ENCODE peak calls at places on chromosomes 1 and 21, in seven cellular contexts. C, U, V, O, Q, I and E are unnamed samples.

GRCh38 chr1:36924282-36924791 is 110.0 kb downstream of the GRIK3 start:
- DNase-seq in C (no peak), U (no peak), V (peak; percentile 49), O (no peak), Q (peak; percentile 18), I (peak; percentile 43), E (no peak)

GRCh38 chr1:223846668-223847007 is 891 bp upstream of the TP53BP2 start:
- DNase-seq in C (no peak), U (peak; percentile 28), V (no peak), O (no peak), Q (no peak), I (no peak), E (no peak)

GRCh38 chr1:211469938-211470529 is 21.9 kb downstream of the RD3 start:
- DNase-seq in C (peak; percentile 91), U (peak; percentile 88), V (peak; percentile 93), O (no peak), Q (peak; percentile 64), I (peak; percentile 81), E (no peak)

GRCh38 chr1:241411776-241412338 is 54.9 kb upstream of the RGS7 start:
- DNase-seq in C (no peak), U (no peak), V (no peak), O (no peak), Q (no peak), I (no peak), E (no peak)

GRCh38 chr1:67753776-67754525 is 69.0 kb downstream of the GADD45A start:
- DNase-seq in C (no peak), U (no peak), V (no peak), O (no peak), Q (no peak), I (no peak), E (peak; percentile 62)

GRCh38 chr1:155794605-155795265 is 62.3 kb downstream of the GON4L start:
- DNase-seq in C (no peak), U (no peak), V (no peak), O (no peak), Q (peak; percentile 76), I (no peak), E (no peak)

GRCh38 chr1:98677288-98677687 is 15.8 kb downstream of the SNX7 start:
- DNase-seq in C (no peak), U (no peak), V (peak; percentile 38), O (no peak), Q (peak; percentile 85), I (no peak), E (peak; percentile 65)

GRCh38 chr1:40383488-40384412 is 10.2 kb downstream of the SMAP2 start:
- DNase-seq in C (no peak), U (no peak), V (peak; percentile 54), O (no peak), Q (peak; percentile 93), I (no peak), E (no peak)

GRCh38 chr1:226798427-226799411 is 59.6 kb upstream of the ITPKB start:
- DNase-seq in C (no peak), U (peak; percentile 39), V (peak; percentile 34), O (no peak), Q (no peak), I (no peak), E (no peak)

GRCh38 chr1:29736582-29737188 is 500.4 kb downstream of the PTPRU start:
- DNase-seq in C (no peak), U (no peak), V (no peak), O (no peak), Q (peak; percentile 60), I (no peak), E (no peak)

GRCh38 chr1:2855206-2856075 is 53.9 kb upstream of the TTC34 start:
- DNase-seq in C (peak; percentile 34), U (no peak), V (no peak), O (no peak), Q (no peak), I (no peak), E (no peak)

GRCh38 chr1:183461350-183461749 is 10.9 kb upstream of the SMG7 start:
- DNase-seq in C (no peak), U (peak; percentile 13), V (no peak), O (no peak), Q (no peak), I (peak; percentile 30), E (no peak)

GRCh38 chr1:64834734-64835133 is 89.9 kb downstream of the RAVER2 start:
- DNase-seq in C (no peak), U (no peak), V (no peak), O (no peak), Q (peak; percentile 79), I (no peak), E (no peak)

GRCh38 chr1:240831191-240831631 is 219.3 kb upstream of the GREM2 start:
- DNase-seq in C (no peak), U (no peak), V (no peak), O (no peak), Q (peak; percentile 53), I (no peak), E (no peak)

GRCh38 chr1:60118119-60118518 is 44.5 kb upstream of the C1orf87 start:
- DNase-seq in C (no peak), U (no peak), V (no peak), O (no peak), Q (no peak), I (no peak), E (no peak)

GRCh38 chr21:15063081-15063820 is 1.5 kb downstream of the NRIP1 start:
- DNase-seq in C (peak; percentile 42), U (no peak), V (no peak), O (no peak), Q (peak; percentile 18), I (no peak), E (no peak)

GRCh38 chr21:34797926-34798595 is 129.3 kb downstream of the CLIC6 start:
- DNase-seq in C (no peak), U (no peak), V (no peak), O (no peak), Q (no peak), I (no peak), E (no peak)

GRCh38 chr1:206698990-206699586 is 14.4 kb downstream of the MAPKAPK2 start:
- DNase-seq in C (no peak), U (no peak), V (no peak), O (no peak), Q (no peak), I (no peak), E (peak; percentile 5)

GRCh38 chr1:18077657-18078215 is 29.9 kb upstream of the IGSF21 start:
- DNase-seq in C (no peak), U (no peak), V (no peak), O (no peak), Q (no peak), I (no peak), E (no peak)

GRCh38 chr1:47416319-47417128 is 439 bp downstream of the FOXE3 start:
- DNase-seq in C (no peak), U (no peak), V (no peak), O (no peak), Q (no peak), I (no peak), E (no peak)

GRCh38 chr1:3319874-3320245 is 134.6 kb upstream of the ARHGEF16 start:
- DNase-seq in C (no peak), U (peak; percentile 72), V (peak; percentile 75), O (no peak), Q (peak; percentile 49), I (peak; percentile 66), E (no peak)

GRCh38 chr1:117058810-117059209 is 1.3 kb upstream of the TTF2 start:
- DNase-seq in C (no peak), U (no peak), V (no peak), O (no peak), Q (no peak), I (no peak), E (no peak)
- H3K27ac ChIP-seq in C (peak overlapping the region; percentile 37), U (peak overlapping the region; percentile 93), V (peak overlapping the region; percentile 88), O (no peak overlapping the region), Q (no peak overlapping the region), I (no peak overlapping the region), E (peak overlapping the region; percentile 75)

GRCh38 chr1:5974631-5975030 is 17.6 kb downstream of the NPHP4 start:
- DNase-seq in C (no peak), U (no peak), V (no peak), O (peak; percentile 30), Q (no peak), I (no peak), E (no peak)

GRCh38 chr1:5973771-5974170 is 18.5 kb downstream of the NPHP4 start:
- DNase-seq in C (no peak), U (no peak), V (no peak), O (peak; percentile 81), Q (no peak), I (no peak), E (no peak)

GRCh38 chr1:5976726-5977493 is 15.3 kb downstream of the NPHP4 start:
- DNase-seq in C (no peak), U (no peak), V (no peak), O (peak; percentile 35), Q (no peak), I (no peak), E (no peak)

GRCh38 chr1:5976231-5976630 is 16.0 kb downstream of the NPHP4 start:
- DNase-seq in C (no peak), U (no peak), V (no peak), O (peak; percentile 17), Q (no peak), I (no peak), E (no peak)

GRCh38 chr1:5975133-5975880 is 16.9 kb downstream of the NPHP4 start:
- DNase-seq in C (no peak), U (peak; percentile 53), V (peak; percentile 63), O (peak; percentile 77), Q (peak; percentile 64), I (no peak), E (peak; percentile 27)
- TF ChIP-seq CTCF in C (peak; percentile 80), U (peak; percentile 70), V (peak; percentile 57), O (peak; percentile 79), Q (peak; percentile 87), I (peak; percentile 51), E (peak; percentile 55)

GRCh38 chr1:31799196-31799894 is 16.5 kb downstream of the SPOCD1 start:
- DNase-seq in C (no peak), U (peak; percentile 5), V (no peak), O (no peak), Q (no peak), I (no peak), E (peak; percentile 35)
- H3K4me3 ChIP-seq in C (no peak overlapping the region), U (no peak overlapping the region), V (no peak overlapping the region), O (no peak overlapping the region), Q (no peak overlapping the region), I (no peak overlapping the region), E (no peak overlapping the region)

GRCh38 chr21:45572783-45573451 is 30.7 kb upstream of the SLC19A1 start:
- DNase-seq in C (no peak), U (no peak), V (no peak), O (no peak), Q (no peak), I (no peak), E (no peak)

GRCh38 chr21:45570826-45571601 is 28.8 kb upstream of the SLC19A1 start:
- DNase-seq in C (no peak), U (no peak), V (peak; percentile 24), O (no peak), Q (peak; percentile 64), I (no peak), E (no peak)

GRCh38 chr21:45572231-45572630 is 30.0 kb upstream of the SLC19A1 start:
- DNase-seq in C (no peak), U (no peak), V (peak; percentile 5), O (no peak), Q (no peak), I (no peak), E (no peak)

GRCh38 chr21:45570071-45570470 is 27.8 kb upstream of the SLC19A1 start:
- DNase-seq in C (no peak), U (no peak), V (peak; percentile 17), O (no peak), Q (no peak), I (no peak), E (no peak)

DNA sequence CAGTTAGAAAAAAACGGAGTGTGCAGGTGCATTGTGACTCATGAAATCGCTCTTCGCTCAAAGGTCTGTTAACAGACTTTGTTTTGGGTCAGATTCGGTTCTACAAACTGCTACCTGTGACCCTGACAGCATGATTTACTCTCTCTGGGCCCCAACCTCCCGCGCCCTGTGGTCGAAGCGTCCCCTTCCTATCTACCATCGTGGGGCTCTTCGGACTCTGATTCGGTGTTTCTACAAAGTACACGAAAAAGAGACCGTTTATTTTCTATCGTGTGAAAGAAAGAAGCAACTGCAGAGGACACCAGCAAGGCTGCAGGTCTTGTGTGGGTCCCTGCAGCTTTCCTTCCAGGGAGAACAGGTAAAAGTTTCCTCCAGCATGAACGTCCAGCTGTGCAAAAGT is 29.4 kb upstream of the SLC19A1 start:
- DNase-seq in C (no peak), U (no peak), V (no peak), O (no peak), Q (no peak), I (no peak), E (no peak)
- H3K27ac ChIP-seq in C (no peak overlapping the region), U (peak overlapping the region; percentile 65), V (peak overlapping the region; percentile 41), O (peak overlapping the region; percentile 73), Q (no peak overlapping the region), I (no peak overlapping the region), E (no peak overlapping the region)